ENCODE peak calls at places on chromosomes 4 and X, in ten cellular contexts. G is thoracic aorta; Z is neuronal stem cell; Q is effector CD4-positive, alpha-beta T cell; R is central memory CD8-positive, alpha-beta T cell; N is stomach; A is fibroblast of lung; S is NCI-H1092; T is T-helper 2 cell; W is NCI-H1048. V is an unnamed sample.
A peak's percentile ranks its signal among the peaks of the same experiment; 100 is the strongest.

GRCh38 chrX:107574054-107574683 is 54.1 kb upstream of the PRPS1 start:
- DNase-seq in G (no peak), Z (no peak), Q (no peak), R (no peak), N (no peak), A (peak; percentile 76), S (no peak), T (no peak), W (no peak), V (no peak)

GRCh38 chr4:20268028-20268427 is 16.3 kb downstream of the SLIT2 start:
- DNase-seq in G (no peak), Z (no peak), Q (no peak), R (no peak), N (no peak), A (peak; percentile 33), S (no peak), T (no peak), W (no peak), V (no peak)

GRCh38 chrX:24260827-24261550 is 52.9 kb downstream of the SUPT20HL2 start:
- DNase-seq in G (no peak), Z (no peak), Q (no peak), R (no peak), N (no peak), A (peak; percentile 50), S (no peak), T (no peak), W (no peak), V (no peak)

GRCh38 chr4:146490106-146490505 is 31.6 kb downstream of the SLC10A7 start:
- DNase-seq in G (no peak), Z (no peak), Q (no peak), R (no peak), N (no peak), A (no peak), S (no peak), T (no peak), W (no peak), V (no peak)

GRCh38 chr4:189313861-189314513 is 626.7 kb upstream of the FRG1 start:
- DNase-seq in G (no peak), Z (no peak), Q (no peak), R (no peak), N (no peak), A (no peak), S (no peak), T (no peak), W (no peak), V (no peak)

GRCh38 chrX:109089359-109089758 is 353.0 kb upstream of the IRS4 start:
- DNase-seq in G (no peak), Z (no peak), Q (no peak), R (no peak), N (no peak), A (no peak), S (no peak), T (no peak), W (no peak), V (no peak)

GRCh38 chr4:4843651-4844291 is 15.7 kb upstream of the MSX1 start:
- DNase-seq in G (no peak), Z (no peak), Q (no peak), R (no peak), N (no peak), A (no peak), S (no peak), T (no peak), W (no peak), V (no peak)

GRCh38 chrX:127873637-127874036 is 178.6 kb downstream of the ACTRT1 start:
- DNase-seq in G (no peak), Z (no peak), Q (no peak), R (no peak), N (no peak), A (no peak), S (no peak), T (no peak), W (no peak), V (no peak)

GRCh38 chrX:39819921-39820849 is 277.6 kb downstream of the BCOR start:
- DNase-seq in G (no peak), Z (no peak), Q (no peak), R (no peak), N (peak; percentile 29), A (no peak), S (no peak), T (no peak), W (no peak), V (no peak)

GRCh38 chr4:185232370-185232769 is 23.0 kb downstream of the SNX25 start:
- DNase-seq in G (no peak), Z (no peak), Q (no peak), R (no peak), N (no peak), A (peak; percentile 64), S (no peak), T (no peak), W (no peak), V (no peak)

GRCh38 chr4:145107126-145107525 is 9.0 kb downstream of the ABCE1 start:
- DNase-seq in G (no peak), Z (no peak), Q (no peak), R (no peak), N (no peak), A (no peak), S (no peak), T (no peak), W (no peak), V (no peak)

GRCh38 chr4:74996996-74997395 is 64.1 kb downstream of the PARM1 start:
- DNase-seq in G (no peak), Z (no peak), Q (no peak), R (no peak), N (no peak), A (no peak), S (no peak), T (no peak), W (no peak), V (no peak)

GRCh38 chr4:154073107-154073817 is 284.4 kb upstream of the SFRP2 start:
- DNase-seq in G (no peak), Z (no peak), Q (no peak), R (no peak), N (no peak), A (peak; percentile 69), S (no peak), T (no peak), W (no peak), V (no peak)

GRCh38 chr4:44425614-44426208 is 22.9 kb downstream of the KCTD8 start:
- DNase-seq in G (no peak), Z (peak; percentile 23), Q (no peak), R (no peak), N (no peak), A (peak; percentile 23), S (peak; percentile 23), T (no peak), W (no peak), V (no peak)

GRCh38 chr4:57078685-57079521 is 31.3 kb downstream of the IGFBP7 start:
- DNase-seq in G (no peak), Z (peak; percentile 11), Q (no peak), R (no peak), N (no peak), A (peak; percentile 91), S (no peak), T (no peak), W (no peak), V (no peak)

GRCh38 chrX:154804957-154805695 is at the start of gene MPP1:
- DNase-seq in G (no peak), Z (peak; percentile 53), Q (peak; percentile 55), R (peak; percentile 62), N (peak; percentile 79), A (peak; percentile 74), S (peak; percentile 8), T (peak; percentile 27), W (no peak), V (peak; percentile 74)

GRCh38 chrX:69029696-69030245 is 135.5 kb downstream of the PJA1 start:
- DNase-seq in G (no peak), Z (no peak), Q (no peak), R (no peak), N (no peak), A (no peak), S (no peak), T (no peak), W (no peak), V (no peak)

GRCh38 chr4:169934794-169935400 is 91.3 kb downstream of the MFAP3L start:
- DNase-seq in G (no peak), Z (peak; percentile 51), Q (no peak), R (no peak), N (no peak), A (no peak), S (no peak), T (no peak), W (no peak), V (no peak)

GRCh38 chr4:158578476-158578875 is 56.8 kb downstream of the RXFP1 start:
- DNase-seq in G (no peak), Z (no peak), Q (no peak), R (no peak), N (no peak), A (peak; percentile 30), S (no peak), T (no peak), W (no peak), V (no peak)

GRCh38 chrX:154043003-154043402 is 23.3 kb upstream of the IRAK1 start:
- DNase-seq in G (peak; percentile 28), Z (no peak), Q (no peak), R (no peak), N (no peak), A (peak; percentile 74), S (no peak), T (no peak), W (no peak), V (no peak)

GRCh38 chrX:13538414-13538813 is 31.0 kb upstream of the EGFL6 start:
- DNase-seq in G (no peak), Z (no peak), Q (no peak), R (no peak), N (no peak), A (no peak), S (no peak), T (no peak), W (no peak), V (no peak)

GRCh38 chr4:22876281-22876680 is 183.5 kb downstream of the GBA3 start:
- DNase-seq in G (no peak), Z (no peak), Q (no peak), R (no peak), N (no peak), A (no peak), S (no peak), T (no peak), W (no peak), V (no peak)

GRCh38 chr4:107760281-107760947 is 40.4 kb upstream of the PAPSS1 start:
- DNase-seq in G (no peak), Z (no peak), Q (no peak), R (no peak), N (peak; percentile 68), A (no peak), S (no peak), T (no peak), W (no peak), V (no peak)

GRCh38 chr4:17111959-17112659 is 213.7 kb upstream of the LDB2 start:
- DNase-seq in G (no peak), Z (peak; percentile 31), Q (no peak), R (no peak), N (no peak), A (no peak), S (no peak), T (no peak), W (no peak), V (no peak)

GRCh38 chrX:102840871-102841705 is 96.0 kb upstream of the RAB40AL start:
- DNase-seq in G (no peak), Z (no peak), Q (no peak), R (no peak), N (no peak), A (peak; percentile 11), S (no peak), T (no peak), W (no peak), V (no peak)

GRCh38 chrX:53263597-53264094 is 17.7 kb downstream of the IQSEC2 start:
- DNase-seq in G (no peak), Z (no peak), Q (no peak), R (no peak), N (no peak), A (peak; percentile 74), S (no peak), T (no peak), W (no peak), V (no peak)

GRCh38 chr4:141425124-141425523 is 204.4 kb downstream of the ZNF330 start:
- DNase-seq in G (no peak), Z (no peak), Q (no peak), R (no peak), N (no peak), A (peak; percentile 87), S (no peak), T (no peak), W (no peak), V (no peak)

V was measured in CD8-positive, alpha-beta memory T cell.